ENCODE peak calls at places on chromosomes 3 and 15, in five cellular contexts. One of them, this sample, is unnamed. For H3K9me3, the result is how much of the 10 kb centered on the place peaks cover.

GRCh38 chr15:41013698-41014414 is 60.6 kb downstream of the CHAC1 start:
- DNase-seq in neural progenitor cell: no peak
- DNase-seq in PC-9: no peak
- DNase-seq in GM23248: peak
- DNase-seq in HCT116: no peak
- DNase-seq in this sample: no peak

GRCh38 chr3:37740471-37740870 is 121.2 kb upstream of the CTDSPL start:
- DNase-seq in neural progenitor cell: no peak
- DNase-seq in GM23248: no peak
- DNase-seq in HCT116: no peak
- DNase-seq in PC-9: no peak
- DNase-seq in this sample: no peak

GRCh38 chr15:80531388-80532184 is 127.4 kb downstream of the ARNT2 start:
- DNase-seq in GM23248: no peak
- DNase-seq in neural progenitor cell: no peak
- DNase-seq in HCT116: no peak
- DNase-seq in PC-9: no peak
- DNase-seq in this sample: no peak

GRCh38 chr15:60184579-60184978 is 180.5 kb downstream of the FOXB1 start:
- DNase-seq in GM23248: peak
- DNase-seq in neural progenitor cell: no peak
- DNase-seq in PC-9: no peak
- DNase-seq in HCT116: no peak
- DNase-seq in this sample: peak

GRCh38 chr3:71447197-71447596 is 136.3 kb downstream of the FOXP1 start:
- DNase-seq in PC-9: no peak
- DNase-seq in HCT116: no peak
- DNase-seq in GM23248: no peak
- DNase-seq in neural progenitor cell: no peak
- DNase-seq in this sample: no peak

GRCh38 chr15:58587481-58587880 is 155.7 kb downstream of the LIPC start:
- DNase-seq in HCT116: no peak
- DNase-seq in neural progenitor cell: no peak
- DNase-seq in GM23248: no peak
- DNase-seq in PC-9: no peak
- DNase-seq in this sample: no peak

GRCh38 chr3:143974877-143975238 is 3.2 kb downstream of the DIPK2A start:
- DNase-seq in HCT116: no peak
- DNase-seq in GM23248: peak
- DNase-seq in neural progenitor cell: no peak
- DNase-seq in PC-9: peak
- DNase-seq in this sample: no peak

GRCh38 chr3:99167016-99167415 is 265.5 kb upstream of the DCBLD2 start:
- DNase-seq in HCT116: no peak
- DNase-seq in neural progenitor cell: no peak
- DNase-seq in GM23248: peak
- DNase-seq in PC-9: no peak
- DNase-seq in this sample: no peak

GRCh38 chr15:25803541-25803940 is 59.6 kb downstream of the ATP10A start:
- DNase-seq in PC-9: no peak
- DNase-seq in neural progenitor cell: no peak
- DNase-seq in GM23248: no peak
- DNase-seq in HCT116: no peak
- DNase-seq in this sample: no peak

GRCh38 chr3:55570361-55570760 is 83.3 kb upstream of the WNT5A start:
- DNase-seq in PC-9: no peak
- DNase-seq in GM23248: no peak
- DNase-seq in HCT116: no peak
- DNase-seq in neural progenitor cell: no peak
- DNase-seq in this sample: peak

GRCh38 chr15:70902105-70902504 is 9.5 kb downstream of the LRRC49 start:
- DNase-seq in neural progenitor cell: no peak
- DNase-seq in HCT116: peak
- DNase-seq in GM23248: peak
- DNase-seq in PC-9: peak
- DNase-seq in this sample: peak

DNA sequence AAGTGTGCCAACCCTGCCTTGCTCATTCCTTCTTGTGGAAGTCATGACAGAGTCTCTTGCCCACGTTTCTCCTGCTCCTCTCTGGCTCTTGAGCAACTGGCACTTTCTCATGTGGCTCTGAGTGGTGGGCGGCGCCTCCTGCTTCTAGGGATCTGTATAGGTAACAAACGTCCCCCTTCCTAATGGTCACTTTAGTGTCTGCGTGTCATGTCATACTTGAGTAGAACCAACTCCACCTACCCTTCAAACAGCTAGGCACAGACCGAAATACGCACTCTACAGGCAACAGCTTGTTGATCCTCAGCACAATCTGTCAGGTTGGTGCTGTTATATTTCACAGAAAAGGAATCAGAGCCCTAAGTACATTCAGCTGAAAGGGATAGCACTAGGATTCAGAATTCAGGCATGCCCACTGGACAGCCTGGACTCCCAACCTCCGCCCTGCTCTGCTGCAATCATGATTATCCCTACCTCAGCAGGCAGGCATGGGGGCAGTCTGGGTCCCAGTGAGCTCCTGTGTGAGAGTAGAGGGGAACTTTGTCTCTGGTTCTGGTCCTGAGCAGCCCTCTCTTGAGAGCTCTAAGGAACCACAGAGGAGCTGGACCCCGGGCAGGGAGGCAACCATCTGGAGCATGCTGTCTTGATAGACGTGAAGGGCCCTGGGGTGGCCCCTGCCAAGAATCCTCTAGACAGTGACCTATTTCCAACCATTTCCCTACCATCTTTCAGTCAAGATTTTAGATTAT is 23.6 kb upstream of the NOX5 start:
- DNase-seq in PC-9: no peak
- DNase-seq in HCT116: no peak
- DNase-seq in neural progenitor cell: no peak
- DNase-seq in GM23248: peak
- DNase-seq in this sample: peak
- H3K4me2 ChIP-seq in PC-9: no peak
- H3K4me2 ChIP-seq in HCT116: no peak
- H3K4me2 ChIP-seq in neural progenitor cell: no peak
- H3K4me2 ChIP-seq in GM23248: no peak
- H3K4me2 ChIP-seq in this sample: no peak

DNA sequence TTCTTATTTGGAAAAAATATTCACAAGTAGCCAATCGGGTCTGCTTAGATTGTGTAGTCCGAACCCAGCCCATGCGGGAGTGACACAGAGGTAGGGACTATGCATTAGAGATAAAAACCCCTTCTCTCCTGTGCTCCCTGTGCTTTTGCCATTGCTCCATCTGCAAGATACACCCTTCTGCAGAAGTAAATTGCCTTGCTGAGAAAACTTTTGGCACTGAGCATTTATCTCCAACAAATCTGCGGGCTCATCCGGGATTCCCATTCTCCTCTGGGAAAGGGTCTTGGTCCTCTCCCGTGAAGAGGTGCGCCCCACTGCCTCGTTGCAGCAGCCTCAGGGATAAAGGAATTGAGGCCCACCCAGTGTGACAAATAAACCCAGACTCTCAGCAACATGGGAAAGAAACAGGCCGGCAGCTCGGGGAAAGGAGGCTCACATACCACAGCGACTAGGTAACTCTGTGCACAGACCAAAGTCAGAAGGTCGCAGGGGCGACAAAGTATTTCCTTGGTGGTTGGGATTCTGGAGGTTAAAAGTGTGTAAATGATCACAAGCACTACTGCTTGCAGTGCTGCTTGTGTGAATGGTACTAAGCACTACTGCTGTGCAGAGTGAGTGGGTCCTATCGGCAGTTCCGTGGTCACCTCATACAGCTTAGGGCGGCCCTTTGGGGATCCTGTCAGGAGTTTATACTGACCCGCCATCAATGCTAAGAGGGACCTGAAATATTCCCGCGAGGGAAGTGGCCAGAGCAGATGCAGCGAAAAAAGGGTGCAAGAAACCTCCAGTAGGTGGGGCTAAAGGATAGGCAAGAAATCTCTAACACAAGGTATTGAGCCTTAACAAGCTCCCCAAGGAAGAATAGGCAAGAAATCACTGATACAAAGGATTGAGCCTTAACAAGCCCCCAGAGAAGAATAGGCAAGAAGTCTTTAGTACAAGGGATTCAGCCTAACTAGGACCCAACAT is 54.3 kb downstream of the GSK3B start:
- DNase-seq in PC-9: no peak
- DNase-seq in neural progenitor cell: peak
- DNase-seq in HCT116: peak
- DNase-seq in GM23248: no peak
- DNase-seq in this sample: peak
- H3K9me3 ChIP-seq in PC-9: under half
- H3K9me3 ChIP-seq in neural progenitor cell: under half
- H3K9me3 ChIP-seq in HCT116: under half
- H3K9me3 ChIP-seq in GM23248: under half
- H3K9me3 ChIP-seq in this sample: under half

DNA sequence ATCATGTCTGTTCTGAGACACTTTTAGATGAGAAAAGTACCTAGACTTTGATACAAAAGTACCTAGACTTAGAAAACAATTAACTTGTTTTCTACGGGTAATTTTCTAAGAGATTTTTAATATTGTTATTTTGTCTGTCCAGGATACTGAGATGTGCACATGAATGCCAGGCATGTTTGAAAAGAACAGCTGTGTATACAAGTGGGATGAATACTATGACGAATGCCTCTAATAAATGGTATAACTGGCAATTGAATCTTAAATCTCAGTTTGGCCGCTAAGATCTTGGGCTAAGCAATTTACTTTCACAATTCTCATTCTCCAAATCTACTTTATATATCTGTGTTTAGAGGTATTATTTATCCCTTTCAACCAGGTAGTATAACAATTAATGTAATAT is 207.4 kb downstream of the CBLB start:
- DNase-seq in PC-9: no peak
- DNase-seq in neural progenitor cell: no peak
- DNase-seq in GM23248: no peak
- DNase-seq in HCT116: no peak
- DNase-seq in this sample: no peak
- H3K4me2 ChIP-seq in PC-9: no peak
- H3K4me2 ChIP-seq in neural progenitor cell: no peak
- H3K4me2 ChIP-seq in GM23248: no peak
- H3K4me2 ChIP-seq in HCT116: no peak
- H3K4me2 ChIP-seq in this sample: no peak

GRCh38 chr3:44680921-44681455 is 31.5 kb upstream of the ZNF502 start:
- DNase-seq in HCT116: no peak
- DNase-seq in GM23248: peak
- DNase-seq in neural progenitor cell: no peak
- DNase-seq in PC-9: no peak
- DNase-seq in this sample: no peak

GRCh38 chr3:44687898-44688297 is 24.6 kb upstream of the ZNF502 start:
- DNase-seq in HCT116: no peak
- DNase-seq in GM23248: no peak
- DNase-seq in PC-9: no peak
- DNase-seq in neural progenitor cell: no peak
- DNase-seq in this sample: no peak

GRCh38 chr3:44682182-44682896 is 30.1 kb upstream of the ZNF502 start:
- DNase-seq in neural progenitor cell: no peak
- DNase-seq in GM23248: peak
- DNase-seq in HCT116: no peak
- DNase-seq in PC-9: no peak
- DNase-seq in this sample: no peak

GRCh38 chr3:44685128-44685800 is 27.2 kb upstream of the ZNF502 start:
- DNase-seq in GM23248: peak
- DNase-seq in HCT116: no peak
- DNase-seq in neural progenitor cell: peak
- DNase-seq in PC-9: peak
- DNase-seq in this sample: peak
- H3K9me3 ChIP-seq in GM23248: under half
- H3K9me3 ChIP-seq in HCT116: under half
- H3K9me3 ChIP-seq in neural progenitor cell: under half
- H3K9me3 ChIP-seq in PC-9: under half
- H3K9me3 ChIP-seq in this sample: under half

This sample was measured in hepatocyte.